ENCODE peak calls at places on chromosomes 7 and 10, in four cellular contexts. Q is neural crest cell; T is activated CD4-positive, CD25-positive, alpha-beta regulatory T cell; O is colonic mucosa. J is an unnamed sample.

GRCh38 chr10:89373916-89374711 is 3.7 kb upstream of the IFIT1B start:
- DNase-seq in T (no peak), O (peak), Q (no peak), J (peak)

GRCh38 chr7:34153680-34154270 is 248.4 kb downstream of the BMPER start:
- DNase-seq in Q (no peak), T (no peak), O (no peak), J (no peak)

GRCh38 chr10:8392216-8392615 is 337.7 kb downstream of the GATA3 start:
- DNase-seq in T (no peak), Q (no peak), O (no peak), J (peak)

GRCh38 chr10:102645741-102646609 is 1.7 kb downstream of the TRIM8 start:
- DNase-seq in T (peak), O (peak), Q (no peak), J (peak)

GRCh38 chr7:29987083-29987482 is 2.5 kb downstream of the SCRN1 start:
- DNase-seq in O (no peak), T (no peak), Q (no peak), J (peak)

GRCh38 chr7:155303039-155303593 is 5.4 kb downstream of the INSIG1 start:
- DNase-seq in O (no peak), Q (no peak), T (no peak), J (no peak)

GRCh38 chr10:97428572-97428981 is 2.6 kb downstream of the PGAM1 start:
- DNase-seq in O (no peak), Q (no peak), T (no peak), J (peak)

GRCh38 chr10:79399242-79399831 is 46.1 kb downstream of the ZCCHC24 start:
- DNase-seq in O (peak), T (no peak), Q (peak), J (peak)

GRCh38 chr7:15280078-15280734 is 281.6 kb downstream of the AGMO start:
- DNase-seq in T (no peak), Q (no peak), O (no peak), J (no peak)

GRCh38 chr7:24419070-24419469 is 135.1 kb downstream of the NPY start:
- DNase-seq in O (no peak), Q (no peak), T (no peak), J (peak)

GRCh38 chr7:85924062-85924461 is 719.6 kb upstream of the GRM3 start:
- DNase-seq in Q (no peak), T (no peak), O (no peak), J (no peak)

GRCh38 chr7:128849804-128850490 is 12.7 kb upstream of the ATP6V1F start:
- DNase-seq in O (no peak), Q (no peak), T (no peak), J (no peak)

GRCh38 chr10:42992156-42992956 is 84.5 kb upstream of the RET start:
- DNase-seq in O (peak), T (no peak), Q (no peak), J (no peak)

GRCh38 chr10:86024555-86025001 is 342.0 kb downstream of the GRID1 start:
- DNase-seq in O (no peak), Q (no peak), T (no peak), J (no peak)

GRCh38 chr10:25026463-25026862 is 10.1 kb downstream of the THNSL1 start:
- DNase-seq in Q (no peak), O (no peak), T (no peak), J (peak)

GRCh38 chr7:2248984-2249694 is 7.1 kb downstream of the NUDT1 start:
- DNase-seq in Q (no peak), T (no peak), O (peak), J (peak)

GRCh38 chr7:143507094-143507518 is 29.4 kb downstream of the TAS2R41 start:
- DNase-seq in Q (no peak), O (no peak), T (no peak), J (no peak)

GRCh38 chr10:43861966-43862751 is 213.5 kb upstream of the ZNF32 start:
- DNase-seq in T (no peak), Q (no peak), O (no peak), J (peak)

J was measured in EH.